ENCODE peak calls at places on chromosomes 5 and 9, in four cellular contexts. W is AG09309, K is heart right ventricle, I is neural progenitor cell. S is an unnamed sample.

GRCh38 chr5:72194846-72195245 is 87.6 kb downstream of the MAP1B start:
- DNase-seq in W (no peak), I (no peak), K (no peak), S (peak; percentile 61)

GRCh38 chr5:132420706-132421272 is 51.3 kb downstream of the SLC22A5 start:
- DNase-seq in K (no peak), W (no peak), I (no peak), S (peak; percentile 41)

GRCh38 chr5:1165864-1166263 is 35.5 kb upstream of the SLC6A19 start:
- DNase-seq in I (no peak), K (no peak), W (no peak), S (no peak)

GRCh38 chr5:79561525-79561893 is 47.6 kb upstream of the HOMER1 start:
- DNase-seq in W (no peak), K (no peak), I (no peak), S (peak; percentile 59)

GRCh38 chr5:10421841-10422691 is 19.6 kb upstream of the ROPN1L start:
- DNase-seq in K (no peak), I (no peak), W (no peak), S (no peak)

GRCh38 chr9:11992866-11993265 is 700.3 kb upstream of the TYRP1 start:
- DNase-seq in W (no peak), I (peak; percentile 60), K (no peak), S (no peak)

GRCh38 chr9:126228779-126229444 is 97.7 kb upstream of the MVB12B start:
- DNase-seq in W (peak; percentile 2), K (peak; percentile 71), I (peak; percentile 89), S (peak; percentile 79)

GRCh38 chr9:129072171-129072570 is 8.7 kb upstream of the DOLPP1 start:
- DNase-seq in I (no peak), W (no peak), K (no peak), S (no peak)

GRCh38 chr5:167284491-167284890 is 1007.0 kb upstream of the WWC1 start:
- DNase-seq in W (peak; percentile 8), I (no peak), K (no peak), S (no peak)

GRCh38 chr9:117094493-117094892 is 320.4 kb downstream of the ASTN2 start:
- DNase-seq in K (no peak), W (no peak), I (no peak), S (no peak)

GRCh38 chr9:34259315-34259714 is 69.8 kb downstream of the KIF24 start:
- DNase-seq in I (no peak), K (no peak), W (no peak), S (no peak)

GRCh38 chr5:134088291-134088690 is 26.2 kb upstream of the TCF7 start:
- DNase-seq in I (no peak), W (no peak), K (no peak), S (no peak)

GRCh38 chr5:102152906-102153787 is 142.9 kb downstream of the SLCO4C1 start:
- DNase-seq in I (peak; percentile 61), W (no peak), K (no peak), S (peak; percentile 17)

GRCh38 chr9:134887219-134887618 is 6.6 kb downstream of the FCN2 start:
- DNase-seq in K (no peak), I (no peak), W (no peak), S (no peak)

GRCh38 chr9:84953797-84954695 is 284.5 kb downstream of the NTRK2 start:
- DNase-seq in I (peak; percentile 86), W (no peak), K (peak; percentile 82), S (peak; percentile 66)

GRCh38 chr5:127088226-127088625 is 14.9 kb upstream of the C5orf63 start:
- DNase-seq in W (peak; percentile 98), I (no peak), K (no peak), S (no peak)

GRCh38 chr9:121884057-121884512 is 209.0 kb downstream of the TTLL11 start:
- DNase-seq in W (no peak), K (no peak), I (peak; percentile 93), S (no peak)

GRCh38 chr5:88765798-88766197 is 117.2 kb downstream of the MEF2C start:
- DNase-seq in I (no peak), W (no peak), K (no peak), S (no peak)

GRCh38 chr9:94182532-94182931 is 76.6 kb upstream of the ZNF169 start:
- DNase-seq in W (no peak), K (no peak), I (no peak), S (no peak)

GRCh38 chr5:116652196-116652729 is 77.6 kb upstream of the SEMA6A start:
- DNase-seq in K (peak; percentile 32), I (peak; percentile 56), W (no peak), S (no peak)

GRCh38 chr5:43523662-43524072 is 8.7 kb upstream of the C5orf34 start:
- DNase-seq in K (no peak), W (no peak), I (no peak), S (no peak)

GRCh38 chr5:43191740-43192557 is at the start of gene NIM1K:
- DNase-seq in K (peak; percentile 68), W (no peak), I (peak; percentile 80), S (peak; percentile 53)

GRCh38 chr9:121568101-121568460 is 68.4 kb upstream of the GGTA1 start:
- DNase-seq in I (no peak), K (peak; percentile 36), W (no peak), S (no peak)

DNA sequence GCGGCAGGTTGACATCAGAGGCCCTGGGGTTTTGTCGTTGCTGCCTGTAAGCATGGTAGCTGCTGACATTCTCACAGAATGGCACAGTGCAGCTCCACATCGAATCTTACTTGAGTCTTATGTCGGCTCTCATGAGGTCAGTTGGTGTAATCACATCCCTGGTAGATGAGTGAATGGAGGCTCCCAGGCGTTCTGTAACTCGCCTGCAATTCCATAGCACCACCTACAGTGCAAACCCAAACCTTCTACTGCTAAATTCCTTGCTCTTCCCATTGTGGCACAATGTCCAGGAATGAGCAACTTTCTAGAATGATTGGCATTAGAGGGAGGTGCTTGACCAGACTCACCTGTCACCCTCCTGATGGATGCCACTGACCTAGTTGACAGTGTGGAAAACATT is 578.4 kb downstream of the CCDC171 start:
- DNase-seq in I (peak; percentile 60), K (no peak), W (no peak), S (no peak)
- TF ChIP-seq CTCF in I (peak; percentile 59), K (no peak), W (peak; percentile 30), S (no peak)

GRCh38 chr5:151313357-151313756 is 9.8 kb upstream of the SLC36A3 start:
- DNase-seq in W (no peak), I (no peak), K (no peak), S (no peak)

GRCh38 chr5:151320481-151320880 is 16.9 kb upstream of the SLC36A3 start:
- DNase-seq in W (no peak), I (no peak), K (no peak), S (no peak)

GRCh38 chr5:151315998-151316597 is 12.5 kb upstream of the SLC36A3 start:
- DNase-seq in W (peak; percentile 27), I (peak; percentile 78), K (peak; percentile 76), S (peak; percentile 79)

GRCh38 chr5:151319334-151319733 is 15.8 kb upstream of the SLC36A3 start:
- DNase-seq in I (no peak), W (no peak), K (peak; percentile 19), S (no peak)
- TF ChIP-seq CTCF in I (no peak), W (peak; percentile 33), K (no peak), S (no peak)

DNA sequence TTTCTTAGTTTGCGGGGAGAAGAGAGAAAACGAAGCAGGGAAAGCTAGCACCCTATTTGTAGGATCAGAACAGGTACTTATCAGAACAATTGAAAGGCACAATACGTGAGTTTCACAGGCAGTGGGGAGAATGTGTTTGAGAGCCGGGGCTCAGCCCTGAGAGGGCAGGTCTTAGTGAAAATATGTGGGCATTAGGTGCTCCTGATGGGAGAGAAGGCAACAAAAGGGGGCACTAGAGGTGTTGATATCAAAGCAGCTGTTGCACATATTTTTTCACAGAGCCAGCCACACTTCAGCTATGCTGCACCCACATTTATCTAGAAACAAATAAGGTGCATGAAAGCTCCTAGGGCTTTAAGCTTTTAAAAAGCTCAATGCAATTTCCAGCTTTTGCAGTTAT is 99.7 kb upstream of the MAN2A1 start:
- DNase-seq in W (no peak), I (peak; percentile 8), K (no peak), S (peak; percentile 2)
- TF ChIP-seq CTCF in W (no peak), I (peak; percentile 11), K (no peak), S (no peak)

GRCh38 chr9:133739408-133740280 is 1.5 kb upstream of the SARDH start:
- DNase-seq in I (no peak), K (no peak), W (no peak), S (no peak)
- TF ChIP-seq CTCF in I (no peak), K (no peak), W (no peak), S (no peak)

GRCh38 chr5:177500685-177501522 is 3.5 kb upstream of the PDLIM7 start:
- DNase-seq in K (peak; percentile 95), I (peak; percentile 95), W (no peak), S (peak; percentile 93)

GRCh38 chr5:177503351-177504085 is 6.1 kb downstream of the DOK3 start:
- DNase-seq in I (no peak), K (peak; percentile 13), W (no peak), S (no peak)

GRCh38 chr5:177499842-177500241 is 2.4 kb upstream of the PDLIM7 start:
- DNase-seq in K (no peak), I (no peak), W (no peak), S (no peak)

GRCh38 chr5:177502886-177503285 is 5.5 kb upstream of the PDLIM7 start:
- DNase-seq in K (no peak), W (no peak), I (no peak), S (no peak)

DNA sequence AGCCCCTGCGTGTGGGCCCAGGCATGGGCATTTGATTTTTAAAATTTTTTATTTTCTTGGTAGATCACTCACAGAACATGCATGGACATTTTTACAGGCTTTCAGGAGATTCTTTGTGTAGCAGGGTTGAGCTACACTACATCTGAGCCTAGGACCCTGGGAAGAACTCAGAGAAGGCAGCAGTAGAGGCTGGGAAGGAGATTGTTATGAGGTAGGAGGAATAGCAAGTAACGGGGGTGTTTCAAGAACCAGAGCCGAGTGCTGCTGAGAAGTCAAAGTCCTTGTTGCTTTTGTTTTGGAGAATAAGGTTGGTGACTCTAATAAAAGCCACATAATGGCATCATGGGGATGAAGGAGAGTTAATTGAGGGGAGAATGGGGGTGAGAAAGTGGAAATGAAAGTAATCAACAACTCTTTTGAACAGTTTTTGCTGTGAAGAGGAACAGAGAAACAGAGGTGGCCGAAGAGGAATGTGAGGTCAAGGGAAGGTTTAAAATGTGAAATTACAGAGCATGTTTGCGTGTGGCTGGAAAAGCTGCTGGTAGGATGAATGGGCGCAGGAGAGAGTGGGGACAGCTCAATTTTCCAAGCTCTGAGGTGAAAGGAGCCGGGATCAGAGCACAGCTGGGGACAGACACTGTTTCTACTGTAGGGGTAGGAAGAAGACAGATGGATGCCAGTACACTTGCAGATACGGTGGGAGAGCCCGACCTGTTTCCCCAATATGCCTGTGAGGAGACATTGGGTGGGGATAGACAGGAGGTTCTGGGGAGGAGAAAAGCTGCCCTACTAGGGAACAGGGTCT is 4.7 kb upstream of the PDLIM7 start:
- DNase-seq in K (no peak), W (no peak), I (no peak), S (no peak)
- TF ChIP-seq CTCF in K (no peak), W (no peak), I (no peak), S (no peak)

GRCh38 chr5:169218176-169218575 is 82.8 kb downstream of the SLIT3 start:
- DNase-seq in I (no peak), W (no peak), K (no peak), S (no peak)
- TF ChIP-seq CTCF in I (no peak), W (no peak), K (no peak), S (no peak)

S was measured in activated CD8-positive, alpha-beta T cell treated with anti-CD3 and anti-CD28 coated beads for 36 hours.